ENCODE peak calls at places on chromosomes 5 and 9, in four cellular contexts. N is left ventricle myocardium inferior; A is mucosa of descending colon; T is central memory CD8-positive, alpha-beta T cell. U is an unnamed sample.

GRCh38 chr9:68640421-68641089 is 64.5 kb upstream of the PIP5K1B start:
- DNase-seq in N (no peak), A (no peak), T (no peak), U (no peak)

GRCh38 chr9:76677481-76678055 is 86.7 kb upstream of the PCA3 start:
- DNase-seq in N (no peak), A (peak; percentile 47), T (no peak), U (no peak)

GRCh38 chr5:41334758-41335157 is 121.4 kb upstream of the C6 start:
- DNase-seq in N (peak; percentile 34), A (no peak), T (no peak), U (no peak)

GRCh38 chr5:118301696-118302095 is 686.7 kb downstream of the DTWD2 start:
- DNase-seq in N (no peak), A (no peak), T (no peak), U (no peak)

GRCh38 chr5:6712136-6712581 is 1.1 kb upstream of the TENT4A start:
- DNase-seq in N (peak; percentile 46), A (peak; percentile 78), T (no peak), U (peak; percentile 33)

GRCh38 chr9:135077497-135078200 is 9.8 kb upstream of the OLFM1 start:
- DNase-seq in N (no peak), A (no peak), T (no peak), U (no peak)

GRCh38 chr9:17900604-17901003 is 321.7 kb downstream of the SH3GL2 start:
- DNase-seq in N (no peak), A (no peak), T (no peak), U (no peak)

GRCh38 chr9:70195456-70195855 is 63.3 kb upstream of the SMC5 start:
- DNase-seq in N (no peak), A (no peak), T (no peak), U (no peak)

GRCh38 chr9:99666571-99666970 is 155.1 kb upstream of the NR4A3 start:
- DNase-seq in N (no peak), A (no peak), T (no peak), U (no peak)

GRCh38 chr5:139273572-139274264 is 19.8 kb upstream of the MATR3 start:
- DNase-seq in N (peak; percentile 88), A (peak; percentile 95), T (peak; percentile 77), U (peak; percentile 80)

GRCh38 chr5:94544784-94545318 is 73.6 kb downstream of the KIAA0825 start:
- DNase-seq in N (no peak), A (no peak), T (no peak), U (no peak)

GRCh38 chr9:32426278-32426939 is 42.0 kb downstream of the ACO1 start:
- DNase-seq in N (no peak), A (no peak), T (no peak), U (no peak)

GRCh38 chr9:110767559-110768063 is 99.0 kb downstream of the MUSK start:
- DNase-seq in N (peak; percentile 63), A (no peak), T (no peak), U (no peak)

GRCh38 chr5:132310141-132310834 is 16.1 kb downstream of the SLC22A4 start:
- DNase-seq in N (no peak), A (no peak), T (no peak), U (no peak)

GRCh38 chr5:171647043-171647899 is 138.3 kb upstream of the SMIM23 start:
- DNase-seq in N (no peak), A (no peak), T (no peak), U (no peak)

GRCh38 chr9:130394320-130394719 is 50.4 kb upstream of the ASS1 start:
- DNase-seq in N (no peak), A (no peak), T (no peak), U (no peak)

GRCh38 chr9:137759117-137759516 is 118.5 kb upstream of the CACNA1B start:
- DNase-seq in N (no peak), A (no peak), T (no peak), U (no peak)

GRCh38 chr5:109917154-109917546 is 227.4 kb downstream of the MAN2A1 start:
- DNase-seq in N (no peak), A (no peak), T (no peak), U (no peak)

GRCh38 chr9:129278391-129279237 is 100.6 kb upstream of the IER5L start:
- DNase-seq in N (peak; percentile 12), A (peak; percentile 61), T (no peak), U (no peak)

GRCh38 chr9:92954078-92954861 is 6.9 kb downstream of the FGD3 start:
- DNase-seq in N (peak; percentile 52), A (peak; percentile 65), T (peak; percentile 77), U (peak; percentile 73)

GRCh38 chr5:133995903-133996563 is 8.7 kb downstream of the VDAC1 start:
- DNase-seq in N (no peak), A (no peak), T (no peak), U (no peak)

GRCh38 chr9:86454701-86455402 is 100.6 kb upstream of the TUT7 start:
- DNase-seq in N (no peak), A (no peak), T (no peak), U (no peak)

GRCh38 chr5:54217826-54218503 is 92.4 kb downstream of the ARL15 start:
- DNase-seq in N (no peak), A (no peak), T (no peak), U (no peak)

GRCh38 chr5:168339151-168340140 is 48.0 kb downstream of the WWC1 start:
- DNase-seq in N (no peak), A (no peak), T (no peak), U (no peak)

GRCh38 chr9:137302176-137303030 is at the start of gene NRARP:
- DNase-seq in N (peak; percentile 91), A (peak; percentile 94), T (peak; percentile 64), U (peak; percentile 76)